ENCODE peak calls at places on chromosome 22, in nine cellular contexts. X is GM23338, K is heart right ventricle, J is H1, U is transverse colon, O is cardiac muscle cell, Q is HCT116, I is mesendoderm, C is heart left ventricle. V is an unnamed sample.
A peak's percentile ranks its signal among the peaks of the same experiment; 100 is the strongest.

GRCh38 chr22:22698263-22698750 is 53.9 kb downstream of the GGTLC2 start:
- DNase-seq in X (no peak), K (no peak), J (no peak), U (no peak), O (no peak), Q (no peak), I (no peak), C (no peak), V (no peak)

GRCh38 chr22:43821606-43822425 is 9.7 kb upstream of the EFCAB6 start:
- DNase-seq in X (no peak), K (no peak), J (peak; percentile 47), U (no peak), O (no peak), Q (no peak), I (no peak), C (no peak), V (no peak)

GRCh38 chr22:19035474-19036228 is 86.6 kb downstream of the DGCR2 start:
- DNase-seq in X (peak; percentile 74), K (no peak), J (peak; percentile 82), U (no peak), O (peak; percentile 12), Q (no peak), I (peak; percentile 68), C (no peak), V (no peak)

GRCh38 chr22:46737976-46738641 is at the start of gene CERK:
- DNase-seq in X (peak; percentile 61), K (peak; percentile 81), J (peak; percentile 74), U (peak; percentile 87), O (peak; percentile 82), Q (no peak), I (peak; percentile 69), C (peak; percentile 90), V (peak; percentile 78)

GRCh38 chr22:33557836-33558235 is 362.4 kb downstream of the LARGE1 start:
- DNase-seq in X (no peak), K (no peak), J (no peak), U (no peak), O (no peak), Q (no peak), I (no peak), C (no peak), V (no peak)

GRCh38 chr22:33806191-33806590 is 114.1 kb downstream of the LARGE1 start:
- DNase-seq in X (no peak), K (no peak), J (no peak), U (peak; percentile 18), O (no peak), Q (no peak), I (no peak), C (no peak), V (no peak)

GRCh38 chr22:19260194-19260593 is 31.3 kb downstream of the CLTCL1 start:
- DNase-seq in X (no peak), K (no peak), J (no peak), U (no peak), O (no peak), Q (no peak), I (no peak), C (no peak), V (no peak)

GRCh38 chr22:17410576-17410975 is 41.3 kb downstream of the CECR2 start:
- DNase-seq in X (no peak), K (no peak), J (no peak), U (no peak), O (peak; percentile 37), Q (no peak), I (no peak), C (no peak), V (no peak)

GRCh38 chr22:21643533-21644357 is 1.6 kb downstream of the SDF2L1 start:
- DNase-seq in X (no peak), K (no peak), J (no peak), U (no peak), O (no peak), Q (no peak), I (no peak), C (no peak), V (no peak)

GRCh38 chr22:38317995-38318715 is 922 bp upstream of the CSNK1E start:
- DNase-seq in X (no peak), K (peak; percentile 74), J (no peak), U (peak; percentile 85), O (peak; percentile 88), Q (peak; percentile 81), I (peak; percentile 48), C (peak; percentile 70), V (peak; percentile 49)

GRCh38 chr22:45211435-45211834 is 29.3 kb downstream of the KIAA0930 start:
- DNase-seq in X (no peak), K (no peak), J (no peak), U (no peak), O (no peak), Q (no peak), I (no peak), C (no peak), V (no peak)

GRCh38 chr22:26174280-26174679 is 5.0 kb downstream of the SEZ6L start:
- DNase-seq in X (peak; percentile 90), K (no peak), J (peak; percentile 55), U (no peak), O (no peak), Q (no peak), I (peak; percentile 87), C (no peak), V (no peak)

GRCh38 chr22:49449811-49450386 is 377.8 kb downstream of the BRD1 start:
- DNase-seq in X (no peak), K (no peak), J (no peak), U (no peak), O (no peak), Q (no peak), I (peak; percentile 87), C (no peak), V (no peak)

GRCh38 chr22:49450521-49450920 is 377.2 kb downstream of the BRD1 start:
- DNase-seq in X (no peak), K (no peak), J (no peak), U (no peak), O (no peak), Q (no peak), I (peak; percentile 92), C (no peak), V (no peak)

GRCh38 chr22:49452362-49452946 is 375.2 kb downstream of the BRD1 start:
- DNase-seq in X (no peak), K (no peak), J (no peak), U (no peak), O (no peak), Q (no peak), I (no peak), C (no peak), V (no peak)

GRCh38 chr22:49449377-49449776 is 378.3 kb downstream of the BRD1 start:
- DNase-seq in X (no peak), K (no peak), J (no peak), U (no peak), O (no peak), Q (no peak), I (no peak), C (no peak), V (no peak)

DNA sequence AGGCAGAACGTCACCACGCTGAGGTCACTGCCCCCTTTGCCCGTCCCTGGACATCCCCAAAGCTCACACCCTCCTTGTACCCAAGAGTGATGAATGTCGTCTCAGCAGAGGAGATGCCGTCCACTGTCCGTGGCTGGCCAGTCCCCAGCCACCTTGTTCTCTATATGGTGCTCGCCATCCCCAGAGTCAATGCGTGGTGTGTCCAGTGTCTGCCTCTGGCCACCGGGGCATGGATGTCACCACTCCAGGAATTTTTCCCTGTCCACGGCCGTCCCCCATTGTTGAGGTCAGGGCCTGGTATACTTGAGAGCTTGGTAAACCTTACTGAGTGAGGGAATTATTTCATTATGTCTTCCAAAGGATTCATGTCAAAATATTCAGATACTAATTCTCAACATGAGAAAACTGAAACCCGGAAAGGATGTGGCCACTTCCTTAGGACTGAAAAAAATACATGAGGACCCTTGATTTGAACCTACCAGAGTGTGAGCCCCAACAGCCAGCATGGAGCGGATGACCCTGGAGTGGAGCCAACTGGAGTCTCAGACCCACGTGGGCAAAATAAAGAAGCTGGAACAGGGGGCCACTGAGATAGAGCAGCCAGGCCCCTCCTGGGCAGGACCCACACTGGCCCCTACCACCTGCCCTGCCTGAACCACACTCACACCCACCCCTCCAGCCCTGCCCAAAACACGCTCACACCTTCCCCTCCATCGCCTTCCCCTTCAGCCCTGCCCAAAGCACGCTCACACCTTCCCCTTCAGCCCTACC is 376.4 kb downstream of the BRD1 start:
- DNase-seq in X (no peak), K (no peak), J (no peak), U (no peak), O (no peak), Q (no peak), I (no peak), C (no peak), V (no peak)
- H3K4me3 ChIP-seq in X (no peak overlapping the region), K (no peak overlapping the region), J (no peak overlapping the region), U (no peak overlapping the region), O (no peak overlapping the region), Q (no peak overlapping the region), I (no peak overlapping the region), C (no peak overlapping the region), V (no peak overlapping the region)

DNA sequence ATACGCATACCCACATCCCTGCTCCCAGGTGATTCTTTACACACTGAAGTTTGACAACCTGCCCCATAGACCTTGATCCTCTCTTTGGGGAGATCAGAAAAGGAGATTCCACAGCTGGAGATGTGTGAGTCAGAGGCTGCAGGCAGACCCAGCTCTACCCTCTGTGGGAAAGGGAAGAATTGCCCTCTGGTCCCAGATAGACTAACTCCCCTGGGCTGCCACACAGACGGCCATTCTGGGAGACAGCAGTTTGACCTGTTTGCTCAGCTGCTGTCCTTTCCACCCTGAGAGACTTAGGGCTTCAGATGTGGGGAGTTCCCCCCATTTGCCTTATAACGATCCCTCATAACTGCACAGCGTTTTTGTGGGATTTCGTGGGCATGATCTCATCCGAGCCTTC is 14.0 kb downstream of the FAM83F start:
- DNase-seq in X (no peak), K (no peak), J (no peak), U (no peak), O (no peak), Q (no peak), I (peak; percentile 54), C (no peak), V (no peak)
- H3K27ac ChIP-seq in X (peak overlapping the region; percentile 14), K (no peak overlapping the region), J (no peak overlapping the region), U (no peak overlapping the region), O (no peak overlapping the region), Q (no peak overlapping the region), I (no peak overlapping the region), C (no peak overlapping the region), V (no peak overlapping the region)

GRCh38 chr22:41237036-41237706 is 3.6 kb downstream of the CHADL start:
- DNase-seq in X (peak; percentile 95), K (no peak), J (peak; percentile 92), U (no peak), O (no peak), Q (no peak), I (no peak), C (no peak), V (no peak)
- H3K4me3 ChIP-seq in X (peak overlapping the region; percentile 53), K (peak overlapping the region; percentile 53), J (no peak overlapping the region), U (peak overlapping the region; percentile 50), O (peak overlapping the region; percentile 10), Q (no peak overlapping the region), I (no peak overlapping the region), C (peak overlapping the region; percentile 62), V (peak overlapping the region; percentile 33)

DNA sequence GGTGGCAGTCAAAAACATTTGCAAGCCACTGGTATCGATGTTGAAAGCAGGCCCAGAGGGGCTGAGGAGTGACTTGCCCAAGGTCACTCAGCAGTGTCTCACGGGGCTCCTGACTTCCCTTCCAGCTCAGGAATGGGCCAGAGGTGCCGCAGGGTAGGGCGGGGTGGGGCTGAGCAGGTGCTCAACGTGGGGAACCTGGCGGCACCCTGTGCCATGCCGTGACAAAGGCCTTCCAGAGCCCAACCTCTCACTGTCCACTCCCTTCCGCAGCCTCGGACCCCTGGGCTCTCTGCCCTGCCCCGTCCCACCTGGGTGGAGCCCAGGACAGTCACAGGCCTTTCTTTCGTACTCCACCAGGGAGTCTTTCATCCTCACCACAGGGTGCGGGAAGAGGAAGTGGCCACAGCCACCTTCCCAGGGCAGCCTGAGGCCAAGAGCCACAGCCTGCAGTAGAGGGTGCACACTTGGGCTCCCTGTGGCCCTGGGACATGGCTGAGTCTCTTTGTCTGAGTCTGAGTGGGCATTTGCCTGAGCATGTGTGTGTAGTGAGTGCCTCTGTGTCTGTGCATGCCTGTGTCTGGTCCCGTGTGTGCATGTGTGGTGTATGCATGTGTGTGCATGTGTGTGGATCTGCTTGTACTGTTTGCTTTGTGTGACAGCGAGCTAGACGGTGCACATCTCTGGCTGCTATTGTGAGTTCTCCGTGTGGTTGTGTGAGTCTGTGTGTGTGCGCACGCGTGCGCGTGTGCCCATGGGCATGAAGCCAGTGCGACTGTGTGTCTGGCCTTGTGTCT is 6.0 kb upstream of the LIF start:
- DNase-seq in X (peak; percentile 47), K (no peak), J (no peak), U (peak; percentile 78), O (no peak), Q (peak; percentile 85), I (no peak), C (no peak), V (no peak)
- H3K27ac ChIP-seq in X (no peak overlapping the region), K (peak overlapping the region; percentile 56), J (no peak overlapping the region), U (peak overlapping the region; percentile 75), O (no peak overlapping the region), Q (peak overlapping the region; percentile 90), I (no peak overlapping the region), C (peak overlapping the region; percentile 45), V (peak overlapping the region; percentile 39)